ENCODE peak calls at places on chromosomes 5 and 9, in seven cellular contexts. One of them, this sample, is unnamed.

GRCh38 chr9:74953235-74953741 is 576 bp upstream of the C9orf40 start:
- DNase-seq in HCT116: no peak
- DNase-seq in HepG2: no peak
- DNase-seq in Panc1: no peak
- DNase-seq in H1: no peak
- DNase-seq in GM12878: no peak
- DNase-seq in K562: no peak
- DNase-seq in this sample: no peak

GRCh38 chr5:173869316-173869715 is 18.8 kb upstream of the CPEB4 start:
- DNase-seq in HCT116: no peak
- DNase-seq in HepG2: no peak
- DNase-seq in Panc1: no peak
- DNase-seq in H1: no peak
- DNase-seq in GM12878: no peak
- DNase-seq in K562: no peak
- DNase-seq in this sample: no peak

GRCh38 chr5:180116441-180117377 is 45.1 kb upstream of the RNF130 start:
- DNase-seq in HCT116: no peak
- DNase-seq in HepG2: peak; percentile 24
- DNase-seq in Panc1: no peak
- DNase-seq in H1: peak; percentile 47
- DNase-seq in GM12878: no peak
- DNase-seq in K562: no peak
- DNase-seq in this sample: peak; percentile 45

GRCh38 chr5:36692791-36693763 is 86.7 kb downstream of the SLC1A3 start:
- DNase-seq in HCT116: peak; percentile 51
- DNase-seq in HepG2: peak; percentile 36
- DNase-seq in Panc1: no peak
- DNase-seq in H1: peak; percentile 90
- DNase-seq in GM12878: no peak
- DNase-seq in K562: peak; percentile 66
- DNase-seq in this sample: peak; percentile 82

GRCh38 chr5:133744030-133744645 is 131.8 kb upstream of the FSTL4 start:
- DNase-seq in HCT116: no peak
- DNase-seq in HepG2: no peak
- DNase-seq in Panc1: no peak
- DNase-seq in H1: no peak
- DNase-seq in GM12878: no peak
- DNase-seq in K562: no peak
- DNase-seq in this sample: no peak

GRCh38 chr9:110049699-110050450 is 158.1 kb downstream of the C9orf152 start:
- DNase-seq in HCT116: no peak
- DNase-seq in HepG2: no peak
- DNase-seq in Panc1: no peak
- DNase-seq in H1: peak; percentile 71
- DNase-seq in GM12878: no peak
- DNase-seq in K562: no peak
- DNase-seq in this sample: peak; percentile 65

GRCh38 chr9:34375901-34376595 is 650 bp downstream of the MYORG start:
- DNase-seq in HCT116: no peak
- DNase-seq in HepG2: peak; percentile 69
- DNase-seq in Panc1: no peak
- DNase-seq in H1: no peak
- DNase-seq in GM12878: no peak
- DNase-seq in K562: peak; percentile 48
- DNase-seq in this sample: peak; percentile 76

GRCh38 chr9:113427629-113428028 is 17.1 kb downstream of the C9orf43 start:
- DNase-seq in HCT116: no peak
- DNase-seq in HepG2: no peak
- DNase-seq in Panc1: no peak
- DNase-seq in H1: no peak
- DNase-seq in GM12878: no peak
- DNase-seq in K562: no peak
- DNase-seq in this sample: no peak

GRCh38 chr5:74973694-74974093 is 78.7 kb downstream of the GCNT4 start:
- DNase-seq in HCT116: no peak
- DNase-seq in HepG2: no peak
- DNase-seq in Panc1: no peak
- DNase-seq in H1: no peak
- DNase-seq in GM12878: no peak
- DNase-seq in K562: no peak
- DNase-seq in this sample: no peak

GRCh38 chr9:26746357-26747072 is 146.1 kb downstream of the CAAP1 start:
- DNase-seq in HCT116: peak; percentile 41
- DNase-seq in HepG2: peak; percentile 70
- DNase-seq in Panc1: no peak
- DNase-seq in H1: no peak
- DNase-seq in GM12878: peak; percentile 76
- DNase-seq in K562: no peak
- DNase-seq in this sample: no peak

GRCh38 chr9:3292311-3292710 is 233.5 kb downstream of the RFX3 start:
- DNase-seq in HCT116: no peak
- DNase-seq in HepG2: no peak
- DNase-seq in Panc1: no peak
- DNase-seq in H1: no peak
- DNase-seq in GM12878: no peak
- DNase-seq in K562: no peak
- DNase-seq in this sample: no peak

GRCh38 chr5:150641006-150641570 is 628 bp downstream of the SYNPO start:
- DNase-seq in HCT116: no peak
- DNase-seq in HepG2: peak; percentile 15
- DNase-seq in Panc1: no peak
- DNase-seq in H1: no peak
- DNase-seq in GM12878: no peak
- DNase-seq in K562: no peak
- DNase-seq in this sample: no peak

GRCh38 chr9:4315582-4316215 is 15.8 kb upstream of the GLIS3 start:
- DNase-seq in HCT116: peak; percentile 71
- DNase-seq in HepG2: peak; percentile 43
- DNase-seq in Panc1: no peak
- DNase-seq in H1: peak; percentile 90
- DNase-seq in GM12878: peak; percentile 32
- DNase-seq in K562: peak; percentile 52
- DNase-seq in this sample: peak; percentile 76

GRCh38 chr5:115494570-115495289 is 49.8 kb downstream of the FEM1C start:
- DNase-seq in HCT116: no peak
- DNase-seq in HepG2: no peak
- DNase-seq in Panc1: no peak
- DNase-seq in H1: no peak
- DNase-seq in GM12878: no peak
- DNase-seq in K562: no peak
- DNase-seq in this sample: no peak

GRCh38 chr5:108634251-108634950 is 113.3 kb upstream of the FER start:
- DNase-seq in HCT116: no peak
- DNase-seq in HepG2: no peak
- DNase-seq in Panc1: no peak
- DNase-seq in H1: no peak
- DNase-seq in GM12878: no peak
- DNase-seq in K562: no peak
- DNase-seq in this sample: no peak

GRCh38 chr5:60207031-60207430 is 313.5 kb upstream of the PDE4D start:
- DNase-seq in HCT116: no peak
- DNase-seq in HepG2: no peak
- DNase-seq in Panc1: no peak
- DNase-seq in H1: no peak
- DNase-seq in GM12878: peak; percentile 40
- DNase-seq in K562: no peak
- DNase-seq in this sample: no peak

GRCh38 chr5:65137631-65138030 is 344.1 kb downstream of the ADAMTS6 start:
- DNase-seq in HCT116: no peak
- DNase-seq in HepG2: no peak
- DNase-seq in Panc1: no peak
- DNase-seq in H1: no peak
- DNase-seq in GM12878: no peak
- DNase-seq in K562: no peak
- DNase-seq in this sample: no peak

GRCh38 chr9:121288874-121289553 is 21.1 kb downstream of the GSN start:
- DNase-seq in HCT116: no peak
- DNase-seq in HepG2: peak; percentile 83
- DNase-seq in Panc1: no peak
- DNase-seq in H1: peak; percentile 67
- DNase-seq in GM12878: no peak
- DNase-seq in K562: no peak
- DNase-seq in this sample: no peak

GRCh38 chr9:38109601-38110000 is 40.6 kb upstream of the SHB start:
- DNase-seq in HCT116: no peak
- DNase-seq in HepG2: no peak
- DNase-seq in Panc1: no peak
- DNase-seq in H1: no peak
- DNase-seq in GM12878: no peak
- DNase-seq in K562: no peak
- DNase-seq in this sample: no peak

GRCh38 chr5:178388381-178389030 is 155.9 kb upstream of the PHYKPL start:
- DNase-seq in HCT116: no peak
- DNase-seq in HepG2: no peak
- DNase-seq in Panc1: no peak
- DNase-seq in H1: no peak
- DNase-seq in GM12878: no peak
- DNase-seq in K562: no peak
- DNase-seq in this sample: peak; percentile 20
- TF ChIP-seq SIN3A in HCT116: no peak
- TF ChIP-seq SIN3A in HepG2: no peak
- TF ChIP-seq SIN3A in Panc1: no peak
- TF ChIP-seq SIN3A in H1: no peak
- TF ChIP-seq SIN3A in GM12878: no peak
- TF ChIP-seq SIN3A in K562: no peak
- TF ChIP-seq SIN3A in this sample: no peak

DNA sequence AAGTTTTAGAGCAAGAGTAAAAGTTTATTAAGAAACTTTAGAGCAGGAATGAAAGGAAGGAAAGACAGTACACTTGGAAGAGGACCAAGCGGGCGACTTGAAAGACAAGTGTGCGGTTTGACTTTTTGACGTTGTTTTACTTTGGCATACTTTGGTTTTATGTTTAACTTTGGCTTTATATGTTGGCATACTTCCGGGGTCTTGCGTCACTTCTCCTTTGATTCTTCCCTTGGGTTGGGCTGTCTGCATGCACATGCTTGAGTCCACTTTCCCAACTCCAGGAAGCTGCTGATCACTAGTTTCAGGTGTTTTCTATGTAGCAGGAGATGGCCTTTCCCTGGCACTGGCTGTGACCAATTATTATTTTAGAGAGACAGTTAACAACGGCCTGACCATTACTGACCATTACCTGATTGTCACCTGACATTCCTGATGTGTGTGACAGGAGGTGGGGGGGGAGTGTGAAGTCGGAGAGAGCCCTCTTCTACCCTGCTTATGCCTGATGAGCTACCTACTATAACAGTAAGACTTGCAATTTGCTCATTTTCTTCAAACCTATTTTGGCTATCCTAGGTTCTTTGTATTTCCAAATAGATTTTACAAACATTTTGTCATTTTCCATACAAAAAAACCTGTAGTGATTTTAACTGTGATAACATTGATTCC is 45.5 kb downstream of the TNFSF8 start:
- DNase-seq in HCT116: no peak
- DNase-seq in HepG2: peak; percentile 87
- DNase-seq in Panc1: no peak
- DNase-seq in H1: no peak
- DNase-seq in GM12878: no peak
- DNase-seq in K562: no peak
- DNase-seq in this sample: no peak
- TF ChIP-seq SIN3A in HCT116: no peak
- TF ChIP-seq SIN3A in HepG2: no peak
- TF ChIP-seq SIN3A in Panc1: no peak
- TF ChIP-seq SIN3A in H1: no peak
- TF ChIP-seq SIN3A in GM12878: no peak
- TF ChIP-seq SIN3A in K562: no peak
- TF ChIP-seq SIN3A in this sample: no peak

GRCh38 chr9:35510745-35511428 is 21.0 kb downstream of the RUSC2 start:
- DNase-seq in HCT116: peak; percentile 73
- DNase-seq in HepG2: peak; percentile 88
- DNase-seq in Panc1: no peak
- DNase-seq in H1: no peak
- DNase-seq in GM12878: no peak
- DNase-seq in K562: no peak
- DNase-seq in this sample: no peak
- TF ChIP-seq SIN3A in HCT116: no peak
- TF ChIP-seq SIN3A in HepG2: no peak
- TF ChIP-seq SIN3A in Panc1: no peak
- TF ChIP-seq SIN3A in H1: no peak
- TF ChIP-seq SIN3A in GM12878: no peak
- TF ChIP-seq SIN3A in K562: no peak
- TF ChIP-seq SIN3A in this sample: no peak

DNA sequence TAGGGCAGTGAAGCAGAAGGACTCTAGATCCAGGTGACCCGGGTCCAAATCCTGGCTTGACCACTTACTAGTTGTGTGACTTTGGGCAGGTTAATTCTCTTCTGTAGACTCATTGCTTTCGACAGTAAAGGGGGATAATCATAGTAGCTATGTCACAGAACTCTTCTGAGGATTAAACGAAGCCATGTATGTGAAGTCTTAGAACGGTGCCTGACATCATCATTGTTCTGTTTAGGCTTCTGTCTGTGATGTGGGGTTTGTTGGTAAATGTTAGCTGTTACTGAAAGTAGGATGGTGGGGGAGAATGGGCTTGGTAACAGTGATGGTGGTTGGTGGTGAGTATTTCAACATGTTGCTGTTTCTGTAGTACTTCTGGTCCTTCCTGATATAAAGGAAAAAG is 73.7 kb downstream of the MAP1B start:
- DNase-seq in HCT116: no peak
- DNase-seq in HepG2: no peak
- DNase-seq in Panc1: no peak
- DNase-seq in H1: no peak
- DNase-seq in GM12878: no peak
- DNase-seq in K562: no peak
- DNase-seq in this sample: no peak
- TF ChIP-seq SIN3A in HCT116: no peak
- TF ChIP-seq SIN3A in HepG2: no peak
- TF ChIP-seq SIN3A in Panc1: no peak
- TF ChIP-seq SIN3A in H1: no peak
- TF ChIP-seq SIN3A in GM12878: no peak
- TF ChIP-seq SIN3A in K562: no peak
- TF ChIP-seq SIN3A in this sample: no peak

GRCh38 chr5:159002201-159002600 is 97.5 kb downstream of the EBF1 start:
- DNase-seq in HCT116: no peak
- DNase-seq in HepG2: no peak
- DNase-seq in Panc1: no peak
- DNase-seq in H1: no peak
- DNase-seq in GM12878: no peak
- DNase-seq in K562: no peak
- DNase-seq in this sample: no peak
- TF ChIP-seq SIN3A in HCT116: no peak
- TF ChIP-seq SIN3A in HepG2: no peak
- TF ChIP-seq SIN3A in Panc1: no peak
- TF ChIP-seq SIN3A in H1: no peak
- TF ChIP-seq SIN3A in GM12878: no peak
- TF ChIP-seq SIN3A in K562: no peak
- TF ChIP-seq SIN3A in this sample: no peak

GRCh38 chr5:28014779-28015178 is 976.4 kb upstream of the CDH9 start:
- DNase-seq in HCT116: peak; percentile 3
- DNase-seq in HepG2: peak; percentile 48
- DNase-seq in Panc1: no peak
- DNase-seq in H1: no peak
- DNase-seq in GM12878: no peak
- DNase-seq in K562: peak; percentile 25
- DNase-seq in this sample: peak; percentile 1
- TF ChIP-seq SIN3A in HCT116: no peak
- TF ChIP-seq SIN3A in HepG2: no peak
- TF ChIP-seq SIN3A in Panc1: no peak
- TF ChIP-seq SIN3A in H1: no peak
- TF ChIP-seq SIN3A in GM12878: no peak
- TF ChIP-seq SIN3A in K562: no peak
- TF ChIP-seq SIN3A in this sample: no peak